ENCODE peak calls at places on chromosomes 3 and 15, in five cellular contexts. T is H1, X is transverse colon, N is suprapubic skin, Y is esophagus muscularis mucosa. J is an unnamed sample.

GRCh38 chr3:131957980-131958379 is 76.8 kb downstream of the CPNE4 start:
- DNase-seq in N (no peak), X (no peak), T (no peak), Y (no peak), J (no peak)

GRCh38 chr3:64650096-64650622 is 37.6 kb downstream of the ADAMTS9 start:
- DNase-seq in N (no peak), X (no peak), Y (no peak), T (no peak), J (no peak)

GRCh38 chr3:45507820-45508317 is 86.7 kb upstream of the LIMD1 start:
- DNase-seq in N (no peak), Y (no peak), X (no peak), T (no peak), J (no peak)

GRCh38 chr3:184133840-184134745 is 1.1 kb upstream of the EIF2B5 start:
- DNase-seq in X (peak), N (peak), Y (peak), T (no peak), J (no peak)

GRCh38 chr3:132180337-132180791 is 136.8 kb upstream of the ACP3 start:
- DNase-seq in X (no peak), N (no peak), Y (no peak), T (peak), J (no peak)

GRCh38 chr3:5545719-5546118 is 358.2 kb downstream of the EDEM1 start:
- DNase-seq in T (no peak), N (no peak), X (no peak), Y (no peak), J (no peak)

GRCh38 chr3:172256101-172256687 is 192.1 kb downstream of the GHSR start:
- DNase-seq in N (no peak), X (no peak), Y (no peak), T (no peak), J (no peak)

GRCh38 chr3:179464296-179465092 is 13.2 kb upstream of the GNB4 start:
- DNase-seq in X (no peak), N (no peak), Y (no peak), T (no peak), J (no peak)

GRCh38 chr15:72117448-72117697 is 577 bp downstream of the MYO9A start:
- DNase-seq in T (peak), X (peak), N (peak), Y (peak), J (no peak)

GRCh38 chr15:25862087-25862468 is 1.0 kb downstream of the ATP10A start:
- DNase-seq in T (no peak), Y (no peak), X (no peak), N (no peak), J (no peak)

GRCh38 chr15:69265347-69265955 is 33.3 kb upstream of the PAQR5 start:
- DNase-seq in T (no peak), X (no peak), N (no peak), Y (no peak), J (no peak)

GRCh38 chr15:91261345-91261744 is 161.3 kb downstream of the SV2B start:
- DNase-seq in Y (no peak), N (no peak), X (no peak), T (no peak), J (no peak)

GRCh38 chr3:196763179-196763578 is 23.5 kb downstream of the PAK2 start:
- DNase-seq in T (no peak), N (no peak), Y (no peak), X (no peak), J (no peak)
- H3K27ac ChIP-seq in T (no peak), N (no peak), Y (no peak), X (no peak), J (no peak)

GRCh38 chr3:143037867-143038266 is 36.5 kb downstream of the U2SURP start:
- DNase-seq in N (no peak), X (no peak), T (no peak), Y (no peak), J (no peak)
- TF ChIP-seq CTCF in N (no peak), X (no peak), T (no peak), Y (no peak), J (no peak)

GRCh38 chr3:27632431-27633223 is 89.5 kb downstream of the EOMES start:
- DNase-seq in N (no peak), X (peak), T (peak), Y (no peak), J (no peak)
- TF ChIP-seq POLR2AphosphoS5 in N (no peak), X (no peak), T (no peak), Y (no peak), J (no peak)

GRCh38 chr3:72265250-72265649 is 480.3 kb upstream of the PROK2 start:
- DNase-seq in N (no peak), T (no peak), Y (no peak), X (no peak), J (no peak)
- H3K27ac ChIP-seq in N (no peak), T (no peak), Y (no peak), X (no peak), J (no peak)

GRCh38 chr15:96657096-96657495 is 326.6 kb downstream of the NR2F2 start:
- DNase-seq in Y (no peak), T (no peak), X (no peak), N (no peak), J (no peak)
- TF ChIP-seq CTCF in Y (no peak), T (peak), X (no peak), N (no peak), J (no peak)

GRCh38 chr3:119628390-119628789 is 30.7 kb downstream of the PLA1A start:
- DNase-seq in X (no peak), Y (no peak), T (no peak), N (no peak), J (no peak)

GRCh38 chr3:119627461-119627860 is 29.8 kb downstream of the PLA1A start:
- DNase-seq in X (peak), N (no peak), T (no peak), Y (no peak), J (no peak)

GRCh38 chr3:119630119-119630518 is 30.3 kb downstream of the POPDC2 start:
- DNase-seq in X (no peak), Y (no peak), N (no peak), T (no peak), J (no peak)

GRCh38 chr3:119630562-119631329 is 29.6 kb downstream of the POPDC2 start:
- DNase-seq in Y (no peak), X (no peak), T (no peak), N (no peak), J (no peak)

GRCh38 chr3:119628816-119629445 is 31.2 kb downstream of the PLA1A start:
- DNase-seq in N (no peak), T (no peak), X (no peak), Y (no peak), J (no peak)
- TF ChIP-seq POLR2AphosphoS5 in N (no peak), T (no peak), X (no peak), Y (peak), J (peak)

GRCh38 chr15:65298731-65299130 is 2.9 kb downstream of the RNU5A-1 start:
- DNase-seq in N (no peak), Y (no peak), T (no peak), X (no peak), J (no peak)
- H3K27ac ChIP-seq in N (no peak), Y (no peak), T (no peak), X (no peak), J (no peak)

DNA sequence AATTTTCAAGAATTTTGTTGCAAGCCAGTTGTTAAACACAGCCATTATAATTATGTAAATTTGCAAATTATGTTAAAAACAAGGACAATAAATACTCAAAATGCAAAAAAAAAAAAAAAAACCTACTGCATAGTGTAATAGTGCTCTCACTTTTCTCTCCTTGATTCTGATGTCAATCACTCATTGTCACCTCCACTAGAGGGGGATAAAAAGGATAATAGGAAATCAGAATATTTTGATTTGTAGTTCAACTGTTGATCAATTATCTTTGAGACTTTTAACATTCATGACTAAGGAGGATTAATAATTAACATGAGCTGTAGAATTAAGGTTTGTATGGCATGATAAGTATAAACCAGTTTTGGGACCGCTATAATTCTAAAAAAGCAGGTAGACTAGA is 40.2 kb downstream of the PPARG start:
- DNase-seq in X (no peak), T (no peak), N (no peak), Y (no peak), J (no peak)
- TF ChIP-seq CTCF in X (no peak), T (peak), N (no peak), Y (no peak), J (no peak)

GRCh38 chr15:51624022-51624421 is 1.5 kb upstream of the DMXL2 start:
- DNase-seq in T (no peak), N (no peak), X (no peak), Y (no peak), J (no peak)

GRCh38 chr15:51625236-51625635 is 2.7 kb upstream of the DMXL2 start:
- DNase-seq in N (no peak), T (no peak), X (no peak), Y (no peak), J (no peak)

GRCh38 chr15:51634591-51635198 is 12.1 kb upstream of the DMXL2 start:
- DNase-seq in T (no peak), N (no peak), Y (no peak), X (no peak), J (no peak)

GRCh38 chr15:51629612-51630011 is 7.0 kb upstream of the DMXL2 start:
- DNase-seq in Y (no peak), X (no peak), N (no peak), T (no peak), J (no peak)
- TF ChIP-seq POLR2AphosphoS5 in Y (no peak), X (no peak), N (no peak), T (no peak), J (no peak)